ENCODE peak calls at places on chromosome 4, in eight cellular contexts. T, R, H, U, W, X, D and A are unnamed samples.

GRCh38 chr4:120725639-120726585 is 196.6 kb downstream of the PRDM5 start:
- DNase-seq in D (no peak), T (peak; percentile 8), H (no peak), X (no peak), R (no peak), W (no peak), U (no peak), A (no peak)

GRCh38 chr4:88251914-88252313 is 32.4 kb downstream of the PPM1K start:
- DNase-seq in W (no peak), D (no peak), U (no peak), H (no peak), R (no peak), T (no peak), X (no peak), A (no peak)

GRCh38 chr4:577499-578450 is 1.7 kb upstream of the TMEM271 start:
- DNase-seq in X (peak; percentile 95), H (no peak), R (no peak), T (peak; percentile 66), U (no peak), W (peak; percentile 41), D (no peak), A (no peak)

GRCh38 chr4:39097290-39097689 is 35.3 kb downstream of the KLHL5 start:
- DNase-seq in T (no peak), W (no peak), U (no peak), X (no peak), D (no peak), H (no peak), R (no peak), A (no peak)

GRCh38 chr4:94673961-94674360 is 83.8 kb upstream of the BMPR1B start:
- DNase-seq in D (no peak), R (no peak), X (no peak), W (no peak), T (no peak), H (no peak), U (no peak), A (no peak)

GRCh38 chr4:82823062-82823461 is 24.5 kb upstream of the SCD5 start:
- DNase-seq in T (peak; percentile 75), X (no peak), U (no peak), H (no peak), D (no peak), R (no peak), W (no peak), A (no peak)

GRCh38 chr4:83251074-83251835 is 33.3 kb downstream of the COQ2 start:
- DNase-seq in T (no peak), X (peak; percentile 32), D (no peak), W (no peak), R (no peak), H (no peak), U (no peak), A (no peak)

GRCh38 chr4:97720869-97721432 is 422.3 kb downstream of the STPG2 start:
- DNase-seq in W (no peak), H (no peak), D (no peak), T (peak; percentile 67), U (no peak), X (peak; percentile 53), R (peak; percentile 24), A (no peak)

GRCh38 chr4:20395160-20395773 is 143.6 kb downstream of the SLIT2 start:
- DNase-seq in U (no peak), H (no peak), T (peak; percentile 66), R (peak; percentile 18), D (peak; percentile 12), W (peak; percentile 59), X (peak; percentile 52), A (no peak)

GRCh38 chr4:152540293-152540674 is 4.4 kb upstream of the FBXW7 start:
- DNase-seq in H (no peak), D (no peak), X (no peak), R (no peak), T (no peak), W (peak; percentile 15), U (no peak), A (no peak)

GRCh38 chr4:7590205-7590604 is 155.5 kb upstream of the PSAPL1 start:
- DNase-seq in W (no peak), T (no peak), H (no peak), D (no peak), R (no peak), X (no peak), U (no peak), A (no peak)

GRCh38 chr4:1577818-1578217 is 106.3 kb downstream of the FAM53A start:
- DNase-seq in R (no peak), X (no peak), U (no peak), T (no peak), W (no peak), H (peak; percentile 30), D (no peak), A (no peak)

GRCh38 chr4:163606885-163607284 is 112.4 kb downstream of the TMA16 start:
- DNase-seq in W (no peak), X (no peak), R (no peak), D (no peak), T (no peak), U (no peak), H (no peak), A (no peak)

GRCh38 chr4:140952709-140953108 is 180.6 kb downstream of the RNF150 start:
- DNase-seq in T (peak; percentile 86), X (no peak), U (no peak), H (no peak), R (no peak), W (no peak), D (no peak), A (no peak)